ENCODE peak calls at places on chromosome 19, in four cellular contexts. P, K, H and A are unnamed samples.

GRCh38 chr19:4580021-4580901 is 20.8 kb upstream of the SEMA6B start:
- DNase-seq in P (no peak), K (no peak), H (no peak), A (no peak)

GRCh38 chr19:10473192-10473591 is 30.0 kb downstream of the KEAP1 start:
- DNase-seq in P (no peak), K (no peak), H (no peak), A (no peak)

GRCh38 chr19:22257381-22257780 is 28.9 kb upstream of the ZNF729 start:
- DNase-seq in P (no peak), K (no peak), H (no peak), A (peak; percentile 7)

GRCh38 chr19:35107541-35107939 is 8.1 kb upstream of the FXYD3 start:
- DNase-seq in P (no peak), K (no peak), H (no peak), A (no peak)

GRCh38 chr19:1252818-1253513 is 4.6 kb downstream of the MIDN start:
- DNase-seq in P (peak; percentile 92), K (peak; percentile 95), H (no peak), A (no peak)

GRCh38 chr19:1213391-1214286 is 8.1 kb downstream of the STK11 start:
- DNase-seq in P (no peak), K (peak; percentile 84), H (peak; percentile 33), A (peak; percentile 64)

GRCh38 chr19:38264486-38265212 is at the start of gene SPINT2:
- DNase-seq in P (no peak), K (peak; percentile 94), H (peak; percentile 67), A (peak; percentile 89)

GRCh38 chr19:30266687-30267086 is 105.5 kb upstream of the ZNF536 start:
- DNase-seq in P (no peak), K (no peak), H (no peak), A (no peak)

GRCh38 chr19:13850910-13851753 is 25.8 kb upstream of the NANOS3 start:
- DNase-seq in P (peak; percentile 88), K (peak; percentile 91), H (no peak), A (no peak)

GRCh38 chr19:10219678-10220077 is 11.5 kb downstream of the S1PR2 start:
- DNase-seq in P (peak; percentile 79), K (no peak), H (no peak), A (no peak)

GRCh38 chr19:19966862-19967261 is 66.1 kb downstream of the ZNF93 start:
- DNase-seq in P (no peak), K (no peak), H (no peak), A (no peak)

GRCh38 chr19:42366676-42367075 is 23.4 kb downstream of the CNFN start:
- DNase-seq in P (no peak), K (no peak), H (no peak), A (no peak)

GRCh38 chr19:54460230-54461005 is 3.2 kb downstream of the LENG9 start:
- DNase-seq in P (no peak), K (no peak), H (no peak), A (no peak)

GRCh38 chr19:4140237-4140711 is 13.2 kb upstream of the CREB3L3 start:
- DNase-seq in P (peak; percentile 44), K (peak; percentile 56), H (peak; percentile 25), A (no peak)

GRCh38 chr19:48810151-48810550 is 678 bp downstream of the BCAT2 start:
- DNase-seq in P (no peak), K (no peak), H (no peak), A (no peak)

GRCh38 chr19:37778613-37779138 is 710 bp downstream of the ZNF573 start:
- DNase-seq in P (no peak), K (no peak), H (no peak), A (no peak)

GRCh38 chr19:39474139-39474620 is 6.5 kb upstream of the TIMM50 start:
- DNase-seq in P (no peak), K (peak; percentile 72), H (peak; percentile 88), A (peak; percentile 80)

GRCh38 chr19:35045667-35046300 is 4.3 kb downstream of the HPN start:
- DNase-seq in P (no peak), K (no peak), H (peak; percentile 36), A (no peak)

GRCh38 chr19:54137913-54138776 is 583 bp downstream of the CNOT3 start:
- DNase-seq in P (no peak), K (peak; percentile 57), H (peak; percentile 40), A (no peak)

GRCh38 chr19:7489609-7490044 is 792 bp upstream of the PEX11G start:
- DNase-seq in P (no peak), K (no peak), H (no peak), A (no peak)
- TF ChIP-seq CTCF in P (no peak), K (no peak), H (no peak), A (no peak)

DNA sequence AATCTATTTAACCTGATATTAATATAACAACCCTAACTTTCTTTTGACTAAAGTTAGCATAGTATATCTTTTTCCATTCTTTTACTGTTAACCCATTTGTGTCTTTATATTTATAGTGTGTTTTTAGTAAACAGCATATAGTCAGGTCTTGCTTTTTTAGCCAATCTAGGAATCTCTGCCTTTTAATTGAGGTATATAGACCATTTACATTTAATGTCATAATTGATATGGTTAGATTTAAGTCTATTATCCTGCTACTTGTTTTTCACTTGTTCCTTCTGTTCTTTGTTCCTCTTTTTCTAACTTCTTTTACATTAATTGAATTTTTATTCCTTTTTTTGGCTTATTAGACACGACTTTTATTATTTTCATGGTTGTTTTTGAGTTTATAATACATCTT is 174.4 kb downstream of the KCTD15 start:
- DNase-seq in P (no peak), K (no peak), H (no peak), A (no peak)
- TF ChIP-seq CTCF in P (no peak), K (no peak), H (no peak), A (no peak)

GRCh38 chr19:47227347-47228167 is 3.4 kb downstream of the BBC3 start:
- DNase-seq in P (peak; percentile 84), K (peak; percentile 94), H (peak; percentile 86), A (peak; percentile 84)

GRCh38 chr19:47228168-47228936 is 2.6 kb downstream of the BBC3 start:
- DNase-seq in P (no peak), K (peak; percentile 73), H (no peak), A (peak; percentile 73)

GRCh38 chr19:47226426-47227346 is 4.3 kb downstream of the BBC3 start:
- DNase-seq in P (no peak), K (peak; percentile 93), H (peak; percentile 53), A (peak; percentile 71)

GRCh38 chr19:47228937-47229673 is 1.9 kb downstream of the BBC3 start:
- DNase-seq in P (no peak), K (no peak), H (no peak), A (no peak)

GRCh38 chr19:47225746-47226425 is 5.1 kb downstream of the BBC3 start:
- DNase-seq in P (peak; percentile 59), K (peak; percentile 91), H (peak; percentile 89), A (peak; percentile 92)
- TF ChIP-seq CTCF in P (no peak), K (peak; percentile 6), H (peak; percentile 48), A (peak; percentile 63)

DNA sequence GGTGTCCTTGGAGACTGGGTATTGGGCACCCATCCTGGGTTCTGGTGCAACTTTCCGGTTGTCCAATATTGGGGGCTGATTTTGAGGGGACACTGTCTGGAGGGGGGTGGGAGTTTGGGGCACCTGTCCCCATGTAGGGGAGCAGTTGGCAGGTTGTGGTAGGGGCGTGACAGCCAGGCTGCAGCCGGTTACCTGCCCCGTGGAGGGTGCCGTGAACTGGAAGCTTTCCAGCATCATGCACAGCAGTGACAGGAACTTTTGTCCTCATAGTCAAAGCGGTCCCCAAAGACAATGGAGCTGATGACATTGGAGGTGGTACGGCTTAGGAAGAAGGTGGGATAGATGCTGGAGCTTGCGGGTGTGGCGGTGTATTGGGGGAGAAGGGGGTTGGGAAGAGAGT is 34.3 kb downstream of the CYP2B6 start:
- DNase-seq in P (no peak), K (no peak), H (no peak), A (no peak)
- TF ChIP-seq CTCF in P (no peak), K (no peak), H (no peak), A (no peak)

DNA sequence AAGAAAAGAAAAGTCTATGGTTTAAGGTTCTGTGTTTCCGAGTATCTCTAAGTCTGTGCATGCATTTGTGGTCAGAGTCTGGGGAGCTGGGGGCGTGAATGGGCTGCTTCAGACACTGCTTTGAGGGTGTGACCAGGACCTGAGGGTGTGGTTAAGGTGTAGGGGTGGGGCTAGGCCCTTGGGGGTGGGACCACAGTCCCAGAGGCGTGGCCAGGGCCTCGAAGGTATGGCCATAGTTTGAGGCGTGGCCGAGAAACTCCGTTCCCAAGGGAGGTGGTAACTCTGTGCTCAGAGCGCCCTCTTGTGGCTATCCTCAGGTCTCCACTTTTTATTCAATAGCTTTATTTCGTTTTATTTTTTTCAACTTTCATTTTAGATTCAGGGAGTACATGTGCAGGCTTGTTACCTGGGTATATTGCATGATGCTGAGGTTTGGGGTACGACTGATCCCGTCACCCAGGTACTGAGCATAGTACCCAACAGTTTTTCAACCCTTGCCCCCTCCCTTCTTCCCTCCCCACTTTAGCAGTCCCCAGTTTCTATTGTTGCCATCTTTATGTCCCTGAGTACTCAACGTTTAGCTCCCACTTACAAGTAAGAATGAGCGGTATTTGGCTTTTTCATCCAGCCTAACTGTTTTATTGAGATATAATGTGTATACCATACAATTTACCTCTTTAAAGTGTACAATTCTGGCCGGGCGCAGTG is 7.0 kb upstream of the CBLC start:
- DNase-seq in P (peak; percentile 84), K (peak; percentile 97), H (peak; percentile 91), A (peak; percentile 89)
- TF ChIP-seq CTCF in P (peak; percentile 73), K (peak; percentile 81), H (peak; percentile 96), A (peak; percentile 95)